ENCODE peak calls at places on chromosomes 11 and 22, in four cellular contexts. One of them, this sample, is unnamed.

GRCh38 chr11:97883086-97883485 is 1137.7 kb upstream of the CNTN5 start:
- DNase-seq in K562: no peak
- DNase-seq in HepG2: no peak
- DNase-seq in GM12878: no peak
- DNase-seq in this sample: no peak

GRCh38 chr11:3840289-3840869 is 380 bp downstream of the RHOG start:
- DNase-seq in K562: no peak
- DNase-seq in HepG2: no peak
- DNase-seq in GM12878: no peak
- DNase-seq in this sample: no peak

GRCh38 chr11:77473001-77473800 is 693 bp downstream of the PAK1 start:
- DNase-seq in K562: peak
- DNase-seq in HepG2: no peak
- DNase-seq in GM12878: no peak
- DNase-seq in this sample: peak

GRCh38 chr11:3380706-3381570 is 2.0 kb upstream of the ZNF195 start:
- DNase-seq in K562: no peak
- DNase-seq in HepG2: no peak
- DNase-seq in GM12878: no peak
- DNase-seq in this sample: no peak

GRCh38 chr11:92224394-92225205 is at the start of gene FAT3:
- DNase-seq in K562: no peak
- DNase-seq in HepG2: no peak
- DNase-seq in GM12878: no peak
- DNase-seq in this sample: peak

GRCh38 chr11:15707971-15708370 is 593.2 kb downstream of the INSC start:
- DNase-seq in K562: no peak
- DNase-seq in HepG2: no peak
- DNase-seq in GM12878: no peak
- DNase-seq in this sample: no peak

GRCh38 chr11:16806791-16807190 is 68.3 kb downstream of the C11orf58 start:
- DNase-seq in K562: no peak
- DNase-seq in HepG2: no peak
- DNase-seq in GM12878: no peak
- DNase-seq in this sample: peak

GRCh38 chr22:20601308-20601707 is 93.9 kb downstream of the MED15 start:
- DNase-seq in K562: no peak
- DNase-seq in HepG2: no peak
- DNase-seq in GM12878: no peak
- DNase-seq in this sample: no peak

GRCh38 chr11:134666273-134667174 is 254.5 kb upstream of the B3GAT1 start:
- DNase-seq in K562: no peak
- DNase-seq in HepG2: no peak
- DNase-seq in GM12878: no peak
- DNase-seq in this sample: no peak

GRCh38 chr22:44670220-44670983 is 31.6 kb upstream of the PRR5 start:
- DNase-seq in K562: no peak
- DNase-seq in HepG2: no peak
- DNase-seq in GM12878: no peak
- DNase-seq in this sample: no peak

GRCh38 chr11:33034983-33035382 is 4.4 kb upstream of the TCP11L1 start:
- DNase-seq in K562: no peak
- DNase-seq in HepG2: peak
- DNase-seq in GM12878: no peak
- DNase-seq in this sample: no peak

DNA sequence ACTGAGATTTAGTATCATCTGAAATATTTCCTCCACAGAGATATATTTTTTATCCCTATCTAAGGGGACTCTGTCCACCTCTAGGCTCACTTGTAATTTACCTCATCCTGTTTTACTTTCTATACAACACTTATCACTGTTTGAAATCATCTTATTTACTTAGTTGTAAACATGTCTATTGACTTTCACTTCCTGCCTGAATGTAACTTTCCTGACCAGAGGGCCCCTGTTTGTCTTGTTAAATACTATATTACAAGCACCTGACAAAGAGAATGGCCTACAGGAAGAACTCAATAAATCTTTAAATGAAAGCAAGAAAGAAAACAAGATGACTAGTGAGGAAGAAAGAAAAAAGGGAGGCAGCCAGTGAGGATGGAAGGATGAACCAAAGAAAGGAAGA is 1727.5 kb downstream of the LRRC4C start:
- DNase-seq in K562: no peak
- DNase-seq in HepG2: no peak
- DNase-seq in GM12878: no peak
- DNase-seq in this sample: no peak
- TF ChIP-seq FOXK2 in K562: no peak
- TF ChIP-seq FOXK2 in HepG2: no peak
- TF ChIP-seq FOXK2 in GM12878: no peak
- TF ChIP-seq FOXK2 in this sample: no peak

GRCh38 chr22:41197808-41198585 is 7.1 kb upstream of the L3MBTL2 start:
- DNase-seq in K562: peak
- DNase-seq in HepG2: no peak
- DNase-seq in GM12878: no peak
- DNase-seq in this sample: no peak
- TF ChIP-seq FOXK2 in K562: no peak
- TF ChIP-seq FOXK2 in HepG2: no peak
- TF ChIP-seq FOXK2 in GM12878: no peak
- TF ChIP-seq FOXK2 in this sample: no peak

GRCh38 chr11:113260541-113260940 is 53.8 kb upstream of the TTC12 start:
- DNase-seq in K562: no peak
- DNase-seq in HepG2: no peak
- DNase-seq in GM12878: no peak
- DNase-seq in this sample: no peak
- TF ChIP-seq FOXK2 in K562: no peak
- TF ChIP-seq FOXK2 in HepG2: no peak
- TF ChIP-seq FOXK2 in GM12878: no peak
- TF ChIP-seq FOXK2 in this sample: no peak

DNA sequence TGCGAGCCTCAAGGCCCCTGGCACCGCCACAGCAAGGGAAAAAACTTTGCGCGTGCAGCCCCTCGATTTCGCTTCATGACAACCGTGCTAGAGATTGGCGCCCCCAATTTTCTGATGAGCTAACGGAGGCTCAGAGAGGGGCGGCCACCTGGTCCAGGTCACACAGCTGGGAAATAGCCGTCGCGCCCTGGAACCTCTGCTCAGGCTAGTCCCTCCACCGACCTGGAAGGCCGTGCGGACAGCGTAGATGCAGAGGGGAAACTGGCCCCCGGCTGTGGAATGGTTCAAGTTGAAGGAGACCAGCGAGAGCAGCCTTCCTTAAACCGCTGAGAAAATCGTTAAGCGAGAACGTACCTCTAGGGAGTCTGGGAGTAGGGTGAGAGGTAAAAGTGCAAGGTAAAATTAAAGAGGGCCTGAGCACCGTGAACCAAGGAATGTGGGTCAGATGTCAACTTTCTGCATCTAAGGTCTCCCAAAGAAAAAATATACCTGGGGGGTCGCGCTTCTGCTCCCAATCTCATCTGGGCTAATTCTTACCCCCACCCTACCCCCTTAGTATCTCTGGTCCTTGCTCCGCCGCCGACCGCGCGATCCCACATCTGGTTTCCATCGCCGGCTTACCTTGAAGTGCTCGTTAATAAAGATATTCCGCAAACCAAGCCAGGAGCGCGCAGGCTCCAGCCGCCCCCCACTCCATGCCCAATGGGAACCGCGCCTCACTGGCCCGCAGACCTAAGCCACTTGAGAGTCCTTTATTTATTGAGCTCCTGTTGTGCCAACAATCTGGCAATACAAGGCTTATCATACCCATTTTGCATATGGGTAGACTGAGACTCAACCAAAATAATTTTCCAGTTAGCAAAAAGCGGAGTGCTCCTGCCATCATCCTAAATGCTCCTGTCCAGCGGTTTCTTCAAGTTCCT is 1.7 kb upstream of the ALX4 start:
- DNase-seq in K562: no peak
- DNase-seq in HepG2: no peak
- DNase-seq in GM12878: no peak
- DNase-seq in this sample: no peak
- TF ChIP-seq FOXK2 in K562: no peak
- TF ChIP-seq FOXK2 in HepG2: no peak
- TF ChIP-seq FOXK2 in GM12878: no peak
- TF ChIP-seq FOXK2 in this sample: no peak

DNA sequence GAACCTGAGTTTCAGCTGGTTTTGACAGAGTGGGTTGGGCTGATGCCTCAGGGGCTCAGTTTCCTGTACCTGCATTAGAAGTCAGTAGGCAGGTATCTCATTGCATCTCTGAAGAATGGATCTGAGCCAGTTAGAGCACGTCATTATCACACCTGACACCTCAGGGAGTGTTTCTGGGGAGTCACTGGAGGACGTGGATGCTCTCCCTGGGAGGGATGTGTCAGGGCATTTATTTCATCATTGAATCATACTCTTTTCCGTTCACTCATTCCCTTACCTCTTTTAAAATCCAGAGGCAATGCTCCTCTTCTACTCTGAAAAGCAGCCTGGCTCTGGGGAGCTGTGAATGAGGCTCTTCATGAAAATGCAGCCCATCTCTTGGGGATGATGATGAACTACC is 12.3 kb downstream of the PARVA start:
- DNase-seq in K562: no peak
- DNase-seq in HepG2: no peak
- DNase-seq in GM12878: no peak
- DNase-seq in this sample: no peak
- TF ChIP-seq FOXK2 in K562: no peak
- TF ChIP-seq FOXK2 in HepG2: no peak
- TF ChIP-seq FOXK2 in GM12878: no peak
- TF ChIP-seq FOXK2 in this sample: no peak

GRCh38 chr11:36149538-36150242 is 139.5 kb downstream of the COMMD9 start:
- DNase-seq in K562: peak
- DNase-seq in HepG2: peak
- DNase-seq in GM12878: peak
- DNase-seq in this sample: peak
- TF ChIP-seq FOXK2 in K562: peak
- TF ChIP-seq FOXK2 in HepG2: no peak
- TF ChIP-seq FOXK2 in GM12878: no peak
- TF ChIP-seq FOXK2 in this sample: no peak

GRCh38 chr11:85844439-85845051 is 10.6 kb upstream of the CCDC83 start:
- DNase-seq in K562: no peak
- DNase-seq in HepG2: no peak
- DNase-seq in GM12878: no peak
- DNase-seq in this sample: no peak
- TF ChIP-seq FOXK2 in K562: no peak
- TF ChIP-seq FOXK2 in HepG2: no peak
- TF ChIP-seq FOXK2 in GM12878: no peak
- TF ChIP-seq FOXK2 in this sample: no peak

GRCh38 chr11:9745411-9746211 is 81.7 kb downstream of the SWAP70 start:
- DNase-seq in K562: no peak
- DNase-seq in HepG2: no peak
- DNase-seq in GM12878: peak
- DNase-seq in this sample: no peak
- TF ChIP-seq FOXK2 in K562: no peak
- TF ChIP-seq FOXK2 in HepG2: no peak
- TF ChIP-seq FOXK2 in GM12878: no peak
- TF ChIP-seq FOXK2 in this sample: no peak

DNA sequence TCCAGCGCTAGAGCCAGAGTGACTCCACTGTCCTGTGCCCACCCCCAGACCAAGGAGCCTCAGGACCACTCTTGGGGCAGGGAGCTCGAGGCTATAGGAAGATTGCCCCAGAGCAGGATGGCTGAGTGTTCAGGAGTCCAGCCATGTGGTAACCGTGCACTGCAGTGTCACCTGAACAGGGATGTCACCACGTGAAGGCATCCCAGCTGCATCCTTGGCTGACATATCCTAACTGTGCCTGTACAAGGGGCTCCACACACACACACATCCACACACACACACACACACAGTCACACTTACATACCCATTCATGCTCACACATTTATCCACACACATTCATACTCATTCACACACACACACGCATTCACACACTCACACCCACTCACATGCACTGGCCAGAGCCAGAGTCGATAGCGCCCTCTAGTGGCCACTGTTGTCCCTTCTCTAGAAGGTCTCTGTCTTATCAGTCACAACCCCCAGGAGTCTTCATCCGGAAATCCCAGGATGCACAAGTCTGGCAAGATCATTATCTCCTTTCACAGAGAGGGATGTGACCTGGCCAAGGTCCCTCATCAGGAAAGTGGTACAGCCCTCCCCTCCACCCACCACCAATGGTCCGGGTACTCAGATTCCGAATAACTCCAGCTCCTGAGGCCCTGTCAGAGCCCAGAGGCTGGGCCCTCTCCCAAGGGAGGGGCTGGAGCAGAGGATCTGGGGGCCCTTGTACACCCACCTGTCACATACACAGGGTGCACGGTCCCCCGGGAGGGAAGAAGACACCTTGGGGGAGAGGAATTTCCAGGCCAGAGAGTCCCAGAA is 55.1 kb downstream of the IGLL5 start:
- DNase-seq in K562: peak
- DNase-seq in HepG2: peak
- DNase-seq in GM12878: peak
- DNase-seq in this sample: peak
- TF ChIP-seq FOXK2 in K562: no peak
- TF ChIP-seq FOXK2 in HepG2: no peak
- TF ChIP-seq FOXK2 in GM12878: no peak
- TF ChIP-seq FOXK2 in this sample: no peak

GRCh38 chr11:2142300-2142759 is 3.1 kb upstream of the IGF2 start:
- DNase-seq in K562: no peak
- DNase-seq in HepG2: no peak
- DNase-seq in GM12878: no peak
- DNase-seq in this sample: no peak

GRCh38 chr11:2142762-2143202 is 3.6 kb upstream of the IGF2 start:
- DNase-seq in K562: no peak
- DNase-seq in HepG2: no peak
- DNase-seq in GM12878: peak
- DNase-seq in this sample: no peak

GRCh38 chr11:2139118-2139490 is at the start of gene IGF2:
- DNase-seq in K562: peak
- DNase-seq in HepG2: peak
- DNase-seq in GM12878: no peak
- DNase-seq in this sample: peak

GRCh38 chr11:2139691-2140337 is 625 bp upstream of the IGF2 start:
- DNase-seq in K562: no peak
- DNase-seq in HepG2: peak
- DNase-seq in GM12878: no peak
- DNase-seq in this sample: no peak

DNA sequence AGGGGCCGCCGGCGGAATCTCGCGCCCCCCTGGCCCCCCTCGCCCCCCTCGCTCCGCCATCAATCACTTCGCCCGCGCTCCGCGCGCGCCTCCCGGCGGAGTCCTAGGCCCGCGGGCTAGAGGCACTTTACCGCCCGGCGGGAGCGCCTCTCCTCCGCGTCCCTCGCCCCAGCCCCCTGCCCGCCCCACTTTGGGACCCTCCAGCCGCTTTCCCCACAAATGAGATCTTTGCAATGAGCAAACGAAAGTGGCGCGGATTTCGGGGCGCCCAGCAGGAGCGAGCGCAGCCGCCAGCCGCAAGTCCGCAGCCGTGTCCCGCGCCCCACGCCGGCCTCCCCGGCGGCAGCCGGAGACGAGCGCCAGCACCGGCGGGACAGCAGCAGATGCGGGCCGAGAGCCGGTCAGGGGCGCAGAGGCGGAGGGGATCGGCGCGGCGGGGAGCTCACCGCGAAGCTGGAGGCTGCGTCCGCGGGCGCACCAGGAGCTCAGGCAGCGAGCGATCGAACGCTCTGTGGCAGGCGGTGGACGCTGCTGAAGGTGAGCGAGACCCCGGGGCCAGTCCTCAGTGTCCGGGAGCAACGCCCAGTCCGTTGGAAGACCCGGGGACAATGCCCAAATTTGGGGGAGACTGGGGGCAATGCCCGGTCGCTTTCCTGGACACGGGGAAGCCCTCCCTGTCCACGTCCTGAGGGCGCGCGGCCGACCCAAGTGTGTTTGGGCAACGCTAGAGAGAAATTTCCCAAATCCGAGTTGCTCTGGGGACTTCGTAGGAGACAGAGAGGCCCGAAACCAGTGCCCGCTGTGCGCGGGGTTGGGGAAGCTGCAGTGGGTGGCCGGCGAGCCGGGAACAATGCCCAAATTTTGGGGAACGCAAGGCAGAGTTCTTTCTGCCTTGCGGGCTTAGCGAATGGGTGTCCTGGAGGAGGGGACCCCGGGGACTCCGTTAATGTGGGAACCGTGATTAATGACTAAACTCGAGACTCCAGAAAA is 1.5 kb upstream of the IGF2 start:
- DNase-seq in K562: no peak
- DNase-seq in HepG2: no peak
- DNase-seq in GM12878: no peak
- DNase-seq in this sample: no peak
- TF ChIP-seq FOXK2 in K562: no peak
- TF ChIP-seq FOXK2 in HepG2: no peak
- TF ChIP-seq FOXK2 in GM12878: no peak
- TF ChIP-seq FOXK2 in this sample: no peak

This sample was measured in HEK293T.